ENCODE peak calls at places on chromosome 2, in five cellular contexts. One of them, this sample, is unnamed.

GRCh38 chr2:112159454-112159921 is 21.3 kb downstream of the FBLN7 start:
- DNase-seq in HepG2: no peak
- DNase-seq in A549: no peak
- DNase-seq in GM12878: no peak
- DNase-seq in K562: no peak
- DNase-seq in this sample: no peak

GRCh38 chr2:227818569-227819397 is 5.1 kb downstream of the CCL20 start:
- DNase-seq in HepG2: peak
- DNase-seq in A549: peak
- DNase-seq in GM12878: no peak
- DNase-seq in K562: no peak
- DNase-seq in this sample: no peak

GRCh38 chr2:215552144-215552580 is 116.3 kb upstream of the FN1 start:
- DNase-seq in HepG2: peak
- DNase-seq in A549: no peak
- DNase-seq in GM12878: no peak
- DNase-seq in K562: no peak
- DNase-seq in this sample: no peak

GRCh38 chr2:148643998-148644884 is at the start of gene EPC2:
- DNase-seq in HepG2: peak
- DNase-seq in A549: peak
- DNase-seq in GM12878: peak
- DNase-seq in K562: peak
- DNase-seq in this sample: peak

GRCh38 chr2:173432049-173432754 is 77.5 kb downstream of the CDCA7 start:
- DNase-seq in HepG2: no peak
- DNase-seq in A549: peak
- DNase-seq in GM12878: no peak
- DNase-seq in K562: no peak
- DNase-seq in this sample: no peak

GRCh38 chr2:9201185-9201891 is 5.3 kb upstream of the ASAP2 start:
- DNase-seq in HepG2: no peak
- DNase-seq in A549: no peak
- DNase-seq in GM12878: no peak
- DNase-seq in K562: peak
- DNase-seq in this sample: no peak

GRCh38 chr2:195561205-195562032 is 95.6 kb upstream of the SLC39A10 start:
- DNase-seq in HepG2: no peak
- DNase-seq in A549: peak
- DNase-seq in GM12878: peak
- DNase-seq in K562: no peak
- DNase-seq in this sample: no peak

GRCh38 chr2:233434666-233435375 is 80.5 kb downstream of the DGKD start:
- DNase-seq in HepG2: no peak
- DNase-seq in A549: no peak
- DNase-seq in GM12878: no peak
- DNase-seq in K562: no peak
- DNase-seq in this sample: no peak

GRCh38 chr2:72140621-72140960 is 7.1 kb downstream of the CYP26B1 start:
- DNase-seq in HepG2: no peak
- DNase-seq in A549: no peak
- DNase-seq in GM12878: no peak
- DNase-seq in K562: no peak
- DNase-seq in this sample: peak

GRCh38 chr2:23565814-23566213 is 180.8 kb downstream of the KLHL29 start:
- DNase-seq in HepG2: no peak
- DNase-seq in A549: no peak
- DNase-seq in GM12878: no peak
- DNase-seq in K562: no peak
- DNase-seq in this sample: no peak

GRCh38 chr2:239316562-239317465 is 84.0 kb downstream of the HDAC4 start:
- DNase-seq in HepG2: no peak
- DNase-seq in A549: no peak
- DNase-seq in GM12878: no peak
- DNase-seq in K562: peak
- DNase-seq in this sample: no peak

GRCh38 chr2:235605999-235606715 is 112.3 kb downstream of the AGAP1 start:
- DNase-seq in HepG2: no peak
- DNase-seq in A549: no peak
- DNase-seq in GM12878: no peak
- DNase-seq in K562: no peak
- DNase-seq in this sample: peak

GRCh38 chr2:196566969-196567666 is 72.4 kb upstream of the CCDC150 start:
- DNase-seq in HepG2: no peak
- DNase-seq in A549: no peak
- DNase-seq in GM12878: no peak
- DNase-seq in K562: no peak
- DNase-seq in this sample: no peak

GRCh38 chr2:165277295-165277694 is 38.1 kb downstream of the SCN2A start:
- DNase-seq in HepG2: no peak
- DNase-seq in A549: no peak
- DNase-seq in GM12878: no peak
- DNase-seq in K562: no peak
- DNase-seq in this sample: no peak

GRCh38 chr2:121860033-121860810 is 104.8 kb downstream of the TSN start:
- DNase-seq in HepG2: no peak
- DNase-seq in A549: peak
- DNase-seq in GM12878: no peak
- DNase-seq in K562: no peak
- DNase-seq in this sample: no peak

GRCh38 chr2:70854416-70854815 is 18.8 kb upstream of the CD207 start:
- DNase-seq in HepG2: no peak
- DNase-seq in A549: no peak
- DNase-seq in GM12878: no peak
- DNase-seq in K562: no peak
- DNase-seq in this sample: no peak

GRCh38 chr2:74688881-74689280 is 34.8 kb downstream of the SEMA4F start:
- DNase-seq in HepG2: no peak
- DNase-seq in A549: no peak
- DNase-seq in GM12878: no peak
- DNase-seq in K562: no peak
- DNase-seq in this sample: no peak

GRCh38 chr2:38653380-38653714 is 12.6 kb upstream of the GALM start:
- DNase-seq in HepG2: no peak
- DNase-seq in A549: no peak
- DNase-seq in GM12878: no peak
- DNase-seq in K562: no peak
- DNase-seq in this sample: no peak

GRCh38 chr2:222989431-222989830 is 62.6 kb upstream of the KCNE4 start:
- DNase-seq in HepG2: no peak
- DNase-seq in A549: no peak
- DNase-seq in GM12878: no peak
- DNase-seq in K562: no peak
- DNase-seq in this sample: no peak

GRCh38 chr2:128215897-128216645 is 102.6 kb downstream of the HS6ST1 start:
- DNase-seq in HepG2: no peak
- DNase-seq in A549: no peak
- DNase-seq in GM12878: no peak
- DNase-seq in K562: no peak
- DNase-seq in this sample: no peak

GRCh38 chr2:210094787-210095186 is 76.4 kb downstream of the KANSL1L start:
- DNase-seq in HepG2: no peak
- DNase-seq in A549: no peak
- DNase-seq in GM12878: no peak
- DNase-seq in K562: no peak
- DNase-seq in this sample: no peak

GRCh38 chr2:217775920-217776503 is 226.8 kb downstream of the TNS1 start:
- DNase-seq in HepG2: no peak
- DNase-seq in A549: no peak
- DNase-seq in GM12878: no peak
- DNase-seq in K562: no peak
- DNase-seq in this sample: no peak

GRCh38 chr2:160670618-160671017 is 177.0 kb upstream of the RBMS1 start:
- DNase-seq in HepG2: no peak
- DNase-seq in A549: no peak
- DNase-seq in GM12878: no peak
- DNase-seq in K562: no peak
- DNase-seq in this sample: no peak

GRCh38 chr2:205580591-205580990 is 101.7 kb upstream of the NRP2 start:
- DNase-seq in HepG2: no peak
- DNase-seq in A549: no peak
- DNase-seq in GM12878: no peak
- DNase-seq in K562: no peak
- DNase-seq in this sample: no peak

GRCh38 chr2:121825003-121825950 is 69.8 kb downstream of the TSN start:
- DNase-seq in HepG2: no peak
- DNase-seq in A549: no peak
- DNase-seq in GM12878: no peak
- DNase-seq in K562: no peak
- DNase-seq in this sample: no peak

GRCh38 chr2:119485336-119486110 is 38.8 kb downstream of the SCTR start:
- DNase-seq in HepG2: no peak
- DNase-seq in A549: no peak
- DNase-seq in GM12878: no peak
- DNase-seq in K562: no peak
- DNase-seq in this sample: peak

GRCh38 chr2:13495039-13495438 is 778.3 kb downstream of the TRIB2 start:
- DNase-seq in HepG2: no peak
- DNase-seq in A549: no peak
- DNase-seq in GM12878: no peak
- DNase-seq in K562: no peak
- DNase-seq in this sample: no peak

GRCh38 chr2:241061275-241061674 is 40.8 kb downstream of the MTERF4 start:
- DNase-seq in HepG2: no peak
- DNase-seq in A549: no peak
- DNase-seq in GM12878: no peak
- DNase-seq in K562: no peak
- DNase-seq in this sample: no peak

GRCh38 chr2:214742119-214742518 is 67.4 kb downstream of the BARD1 start:
- DNase-seq in HepG2: no peak
- DNase-seq in A549: no peak
- DNase-seq in GM12878: no peak
- DNase-seq in K562: no peak
- DNase-seq in this sample: no peak

GRCh38 chr2:162297925-162298552 is 20.4 kb downstream of the IFIH1 start:
- DNase-seq in HepG2: peak
- DNase-seq in A549: peak
- DNase-seq in GM12878: no peak
- DNase-seq in K562: peak
- DNase-seq in this sample: peak

GRCh38 chr2:115763601-115764000 is 1321.2 kb downstream of the DPP10 start:
- DNase-seq in HepG2: no peak
- DNase-seq in A549: no peak
- DNase-seq in GM12878: no peak
- DNase-seq in K562: no peak
- DNase-seq in this sample: no peak

GRCh38 chr2:77086478-77086877 is 435.7 kb downstream of the LRRTM4 start:
- DNase-seq in HepG2: no peak
- DNase-seq in A549: no peak
- DNase-seq in GM12878: no peak
- DNase-seq in K562: no peak
- DNase-seq in this sample: no peak

GRCh38 chr2:71830497-71831207 is 317.0 kb downstream of the CYP26B1 start:
- DNase-seq in HepG2: no peak
- DNase-seq in A549: no peak
- DNase-seq in GM12878: no peak
- DNase-seq in K562: no peak
- DNase-seq in this sample: no peak

GRCh38 chr2:25473758-25474335 is 132.1 kb upstream of the DNMT3A start:
- DNase-seq in HepG2: no peak
- DNase-seq in A549: no peak
- DNase-seq in GM12878: no peak
- DNase-seq in K562: peak
- DNase-seq in this sample: peak
- TF ChIP-seq MAX in HepG2: no peak
- TF ChIP-seq MAX in A549: no peak
- TF ChIP-seq MAX in GM12878: no peak
- TF ChIP-seq MAX in K562: no peak
- TF ChIP-seq MAX in this sample: no peak

DNA sequence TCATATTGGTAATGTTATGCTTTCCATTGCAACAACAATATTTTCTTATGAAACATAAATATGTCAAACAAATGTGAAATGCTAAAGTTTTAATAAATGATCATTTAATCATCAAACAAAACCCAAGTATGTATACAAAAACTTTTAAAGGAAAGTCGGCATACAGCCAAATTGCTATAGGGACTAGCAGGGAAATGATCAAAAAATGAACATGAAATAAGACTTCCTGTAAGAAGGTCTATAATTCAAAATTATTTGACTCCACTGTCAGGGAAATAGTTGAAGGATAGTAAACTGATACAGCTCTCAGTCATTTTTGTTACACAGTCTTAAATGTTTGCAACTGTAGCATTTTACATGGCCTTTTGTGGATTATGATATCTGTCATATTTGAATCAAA is 13.7 kb downstream of the MEIS1 start:
- DNase-seq in HepG2: no peak
- DNase-seq in A549: no peak
- DNase-seq in GM12878: no peak
- DNase-seq in K562: no peak
- DNase-seq in this sample: no peak
- TF ChIP-seq SMC3 in HepG2: no peak
- TF ChIP-seq SMC3 in A549: no peak
- TF ChIP-seq SMC3 in GM12878: no peak
- TF ChIP-seq SMC3 in K562: no peak
- TF ChIP-seq SMC3 in this sample: no peak

GRCh38 chr2:159176555-159176954 is 109.9 kb downstream of the WDSUB1 start:
- DNase-seq in HepG2: no peak
- DNase-seq in A549: no peak
- DNase-seq in GM12878: no peak
- DNase-seq in K562: no peak
- DNase-seq in this sample: no peak

GRCh38 chr2:159179696-159180095 is 106.8 kb downstream of the WDSUB1 start:
- DNase-seq in HepG2: no peak
- DNase-seq in A549: no peak
- DNase-seq in GM12878: no peak
- DNase-seq in K562: no peak
- DNase-seq in this sample: no peak

GRCh38 chr2:159175182-159175581 is 111.3 kb downstream of the WDSUB1 start:
- DNase-seq in HepG2: no peak
- DNase-seq in A549: no peak
- DNase-seq in GM12878: no peak
- DNase-seq in K562: peak
- DNase-seq in this sample: no peak

GRCh38 chr2:159177357-159177756 is 109.1 kb downstream of the WDSUB1 start:
- DNase-seq in HepG2: no peak
- DNase-seq in A549: no peak
- DNase-seq in GM12878: no peak
- DNase-seq in K562: no peak
- DNase-seq in this sample: no peak

DNA sequence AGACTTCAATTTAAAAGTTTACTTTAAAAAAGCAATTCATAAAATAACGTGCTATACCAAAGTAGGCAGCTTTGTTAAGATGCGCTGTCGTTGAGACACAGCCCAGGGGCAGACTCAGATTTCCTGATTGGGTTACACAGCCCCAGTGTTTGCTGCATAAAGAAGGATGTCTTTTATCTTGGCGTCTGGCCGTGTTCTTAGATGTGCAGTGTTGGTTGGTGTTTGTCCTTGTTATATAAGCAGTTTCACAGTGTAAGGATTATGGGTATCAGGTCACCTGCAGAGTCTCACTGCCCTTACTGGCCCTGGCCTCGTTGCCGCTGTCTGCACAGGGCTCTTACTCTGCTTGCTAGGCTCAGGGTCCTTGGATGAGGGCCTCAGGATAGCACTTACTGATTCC is 108.5 kb downstream of the WDSUB1 start:
- DNase-seq in HepG2: no peak
- DNase-seq in A549: no peak
- DNase-seq in GM12878: no peak
- DNase-seq in K562: no peak
- DNase-seq in this sample: no peak
- TF ChIP-seq MAX in HepG2: no peak
- TF ChIP-seq MAX in A549: no peak
- TF ChIP-seq MAX in GM12878: no peak
- TF ChIP-seq MAX in K562: no peak
- TF ChIP-seq MAX in this sample: no peak

GRCh38 chr2:131154071-131154531 is 49.0 kb downstream of the PLEKHB2 start:
- DNase-seq in HepG2: peak
- DNase-seq in A549: peak
- DNase-seq in GM12878: peak
- DNase-seq in K562: peak
- DNase-seq in this sample: peak
- TF ChIP-seq SMC3 in HepG2: peak
- TF ChIP-seq SMC3 in A549: peak
- TF ChIP-seq SMC3 in GM12878: peak
- TF ChIP-seq SMC3 in K562: peak
- TF ChIP-seq SMC3 in this sample: peak